ENCODE peak calls at places on chromosomes 12 and 14, in eight cellular contexts. A, N, R, E, F, I, J and B are unnamed samples.

GRCh38 chr12:115323223-115323905 is 639.4 kb upstream of the TBX3 start:
- DNase-seq in A (peak), N (no peak), R (peak), E (peak), F (no peak), I (no peak), J (no peak), B (no peak)

GRCh38 chr12:104370989-104371870 is 67.7 kb downstream of the EID3 start:
- DNase-seq in A (peak), N (no peak), R (peak), E (peak), F (no peak), I (peak), J (no peak), B (no peak)

GRCh38 chr12:30428098-30428497 is 267.6 kb downstream of the IPO8 start:
- DNase-seq in A (no peak), N (no peak), R (no peak), E (no peak), F (no peak), I (no peak), J (no peak), B (no peak)

GRCh38 chr14:69828372-69828771 is 31.3 kb upstream of the SLC10A1 start:
- DNase-seq in A (no peak), N (no peak), R (no peak), E (no peak), F (no peak), I (no peak), J (no peak), B (no peak)

GRCh38 chr12:92987846-92988621 is 58.9 kb upstream of the EEA1 start:
- DNase-seq in A (no peak), N (peak), R (no peak), E (no peak), F (peak), I (peak), J (peak), B (peak)

GRCh38 chr14:75804570-75805275 is 143.7 kb downstream of the TTLL5 start:
- DNase-seq in A (peak), N (no peak), R (no peak), E (no peak), F (no peak), I (no peak), J (no peak), B (no peak)

GRCh38 chr12:48828293-48828692 is 10.0 kb downstream of the CACNB3 start:
- DNase-seq in A (no peak), N (no peak), R (no peak), E (no peak), F (no peak), I (no peak), J (no peak), B (no peak)

GRCh38 chr14:97491697-97492096 is 694.5 kb downstream of the VRK1 start:
- DNase-seq in A (no peak), N (no peak), R (no peak), E (no peak), F (no peak), I (no peak), J (no peak), B (no peak)

GRCh38 chr12:46209914-46210834 is 58.7 kb downstream of the SLC38A1 start:
- DNase-seq in A (peak), N (peak), R (no peak), E (peak), F (peak), I (no peak), J (peak), B (peak)

GRCh38 chr12:132133952-132134652 is 10.0 kb downstream of the DDX51 start:
- DNase-seq in A (no peak), N (no peak), R (no peak), E (no peak), F (no peak), I (no peak), J (no peak), B (no peak)

GRCh38 chr14:27605298-27605697 is 1007.5 kb upstream of the NOVA1 start:
- DNase-seq in A (no peak), N (no peak), R (no peak), E (peak), F (no peak), I (no peak), J (no peak), B (no peak)

GRCh38 chr12:66194122-66194521 is 5.1 kb downstream of the IRAK3 start:
- DNase-seq in A (no peak), N (no peak), R (no peak), E (no peak), F (no peak), I (no peak), J (no peak), B (no peak)

GRCh38 chr12:98399532-98399931 is 115.9 kb upstream of the TMPO start:
- DNase-seq in A (peak), N (peak), R (peak), E (peak), F (no peak), I (peak), J (no peak), B (peak)

GRCh38 chr14:54786816-54787215 is 115.8 kb downstream of the GCH1 start:
- DNase-seq in A (no peak), N (no peak), R (no peak), E (no peak), F (no peak), I (peak), J (peak), B (no peak)

GRCh38 chr14:68337279-68337678 is 455.6 kb downstream of the ZFP36L1 start:
- DNase-seq in A (no peak), N (peak), R (no peak), E (no peak), F (no peak), I (no peak), J (no peak), B (peak)

GRCh38 chr12:10940389-10940788 is 1.3 kb upstream of the TAS2R14 start:
- DNase-seq in A (peak), N (no peak), R (peak), E (peak), F (no peak), I (no peak), J (no peak), B (no peak)

GRCh38 chr14:97301931-97302559 is 504.9 kb downstream of the VRK1 start:
- DNase-seq in A (no peak), N (no peak), R (no peak), E (no peak), F (no peak), I (peak), J (no peak), B (peak)

GRCh38 chr12:97960741-97961608 is 498.4 kb downstream of the RMST start:
- DNase-seq in A (no peak), N (peak), R (no peak), E (peak), F (peak), I (peak), J (no peak), B (peak)

GRCh38 chr14:21526672-21527319 is 650 bp upstream of the SALL2 start:
- DNase-seq in A (no peak), N (peak), R (no peak), E (no peak), F (no peak), I (peak), J (no peak), B (no peak)
- H3K4me3 ChIP-seq in A (peak), N (peak), R (peak), E (peak), F (peak), I (no peak), J (peak), B (peak)

GRCh38 chr12:24266982-24267381 is 317.5 kb upstream of the SOX5 start:
- DNase-seq in A (no peak), N (no peak), R (no peak), E (no peak), F (no peak), I (no peak), J (no peak), B (no peak)

GRCh38 chr12:24268663-24269186 is 319.3 kb upstream of the SOX5 start:
- DNase-seq in A (no peak), N (no peak), R (no peak), E (no peak), F (no peak), I (no peak), J (no peak), B (no peak)

GRCh38 chr12:24270965-24271364 is 321.5 kb upstream of the SOX5 start:
- DNase-seq in A (no peak), N (no peak), R (no peak), E (no peak), F (no peak), I (no peak), J (no peak), B (no peak)

DNA sequence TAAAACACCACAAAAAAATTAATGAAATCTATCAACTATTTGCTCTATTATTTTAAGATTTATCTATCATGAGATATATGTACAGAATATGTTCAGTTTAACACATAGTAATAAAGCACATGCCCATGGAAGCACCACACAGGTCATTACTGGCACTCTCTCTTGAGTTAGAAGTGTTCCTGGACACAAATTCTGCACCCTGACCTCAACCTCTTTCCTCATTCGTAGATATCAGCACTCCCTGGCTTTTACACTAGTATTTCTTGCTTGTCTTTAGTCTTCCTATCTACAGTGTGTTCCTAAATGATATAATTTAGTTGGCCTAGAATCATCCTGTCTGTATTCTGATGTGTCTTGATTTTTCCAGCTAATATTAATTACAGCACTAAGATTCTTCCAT is 321.0 kb upstream of the SOX5 start:
- DNase-seq in A (no peak), N (no peak), R (no peak), E (no peak), F (no peak), I (no peak), J (no peak), B (no peak)
- TF ChIP-seq CTCF in A (no peak), N (no peak), R (no peak), E (no peak), F (no peak), I (no peak), J (no peak), B (no peak)

GRCh38 chr12:6333566-6333965 is 8.3 kb downstream of the TNFRSF1A start:
- DNase-seq in A (peak), N (no peak), R (no peak), E (peak), F (no peak), I (no peak), J (no peak), B (no peak)

GRCh38 chr12:6333029-6333428 is 8.8 kb downstream of the TNFRSF1A start:
- DNase-seq in A (no peak), N (no peak), R (no peak), E (no peak), F (no peak), I (peak), J (no peak), B (no peak)

GRCh38 chr12:6334940-6335450 is 6.9 kb downstream of the TNFRSF1A start:
- DNase-seq in A (peak), N (no peak), R (no peak), E (no peak), F (no peak), I (no peak), J (no peak), B (no peak)

GRCh38 chr12:6335451-6336078 is 6.3 kb downstream of the TNFRSF1A start:
- DNase-seq in A (peak), N (peak), R (peak), E (peak), F (peak), I (peak), J (peak), B (peak)

DNA sequence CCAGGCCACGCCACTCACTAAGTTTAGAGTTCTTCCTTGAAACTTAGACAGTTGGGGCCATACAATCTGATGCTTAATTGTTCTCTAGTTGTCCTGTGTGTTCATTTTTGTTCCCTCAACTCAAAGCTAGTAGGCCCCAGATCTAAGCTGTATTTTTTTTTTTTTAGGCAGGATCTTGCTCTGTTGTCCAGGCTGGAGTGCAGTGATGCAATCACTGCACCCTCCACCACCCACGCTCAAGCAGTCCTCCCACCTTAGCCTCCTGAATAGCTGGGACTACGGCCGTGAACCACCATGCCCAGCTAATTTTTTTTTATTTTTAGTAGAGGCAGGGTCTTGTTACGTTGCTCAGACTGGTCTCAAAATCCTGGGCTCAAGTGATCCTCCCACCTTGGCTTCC is 7.5 kb downstream of the TNFRSF1A start:
- DNase-seq in A (no peak), N (no peak), R (no peak), E (no peak), F (no peak), I (no peak), J (no peak), B (no peak)
- H3K4me3 ChIP-seq in A (no peak), N (no peak), R (no peak), E (no peak), F (peak), I (no peak), J (peak), B (no peak)

DNA sequence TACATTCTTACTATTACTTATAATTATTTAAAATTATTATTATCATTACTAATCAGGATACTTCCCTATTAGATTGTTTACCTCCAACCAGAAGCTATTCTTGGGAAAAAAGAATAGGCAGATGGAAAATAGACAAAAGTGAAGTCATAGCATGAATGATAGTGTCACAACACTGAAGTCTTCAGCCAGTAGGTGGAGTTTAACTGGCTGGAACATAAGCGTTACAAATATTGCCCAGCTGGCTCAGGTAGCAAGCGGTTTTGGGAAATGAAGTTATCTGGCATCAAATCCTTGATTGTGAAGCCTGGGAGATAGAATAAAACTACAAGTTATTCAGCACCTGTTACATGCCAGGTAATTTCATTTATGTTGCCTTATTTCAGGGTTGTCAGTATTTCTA is 762.9 kb downstream of the C12orf50 start:
- DNase-seq in A (no peak), N (no peak), R (no peak), E (peak), F (no peak), I (peak), J (no peak), B (peak)
- TF ChIP-seq CTCF in A (peak), N (no peak), R (no peak), E (peak), F (no peak), I (peak), J (no peak), B (no peak)

GRCh38 chr14:102236026-102236425 is 68.9 kb downstream of the MOK start:
- DNase-seq in A (no peak), N (no peak), R (no peak), E (no peak), F (no peak), I (no peak), J (no peak), B (no peak)

GRCh38 chr14:102238131-102238530 is 66.8 kb downstream of the MOK start:
- DNase-seq in A (no peak), N (no peak), R (no peak), E (no peak), F (no peak), I (peak), J (no peak), B (no peak)

GRCh38 chr14:102233081-102233480 is 71.9 kb downstream of the MOK start:
- DNase-seq in A (no peak), N (no peak), R (no peak), E (no peak), F (no peak), I (no peak), J (no peak), B (no peak)

GRCh38 chr14:102234331-102235264 is 70.4 kb downstream of the MOK start:
- DNase-seq in A (peak), N (no peak), R (no peak), E (no peak), F (no peak), I (peak), J (no peak), B (no peak)

GRCh38 chr14:102235275-102235897 is 69.6 kb downstream of the MOK start:
- DNase-seq in A (peak), N (peak), R (no peak), E (peak), F (peak), I (peak), J (peak), B (peak)
- H3K4me3 ChIP-seq in A (peak), N (no peak), R (no peak), E (no peak), F (peak), I (peak), J (peak), B (no peak)

GRCh38 chr12:39807043-39807442 is 187.4 kb upstream of the ABCD2 start:
- DNase-seq in A (no peak), N (peak), R (no peak), E (peak), F (no peak), I (peak), J (no peak), B (peak)
- TF ChIP-seq CTCF in A (peak), N (peak), R (peak), E (peak), F (no peak), I (peak), J (no peak), B (no peak)